ENCODE peak calls at places on chromosomes 5 and 9, in nine cellular contexts. One of them, this sample, is unnamed.

GRCh38 chr5:148906968-148907367 is 80.6 kb downstream of the ADRB2 start:
- DNase-seq in tibial artery: no peak
- DNase-seq in brain microvascular endothelial cell: no peak
- DNase-seq in body of pancreas: no peak
- DNase-seq in A549: no peak
- DNase-seq in mesenchymal stem cell: no peak
- DNase-seq in heart right ventricle: no peak
- DNase-seq in endodermal cell: no peak
- DNase-seq in dorsolateral prefrontal cortex: no peak
- DNase-seq in this sample: no peak

GRCh38 chr5:138789771-138790242 is 36.6 kb downstream of the CTNNA1 start:
- DNase-seq in endodermal cell: peak
- DNase-seq in tibial artery: no peak
- DNase-seq in heart right ventricle: no peak
- DNase-seq in body of pancreas: peak
- DNase-seq in A549: peak
- DNase-seq in dorsolateral prefrontal cortex: no peak
- DNase-seq in mesenchymal stem cell: peak
- DNase-seq in brain microvascular endothelial cell: peak
- DNase-seq in this sample: peak

GRCh38 chr5:91888810-91889209 is 505.7 kb upstream of the ARRDC3 start:
- DNase-seq in endodermal cell: no peak
- DNase-seq in dorsolateral prefrontal cortex: no peak
- DNase-seq in heart right ventricle: no peak
- DNase-seq in brain microvascular endothelial cell: no peak
- DNase-seq in tibial artery: no peak
- DNase-seq in body of pancreas: no peak
- DNase-seq in A549: no peak
- DNase-seq in mesenchymal stem cell: no peak
- DNase-seq in this sample: no peak

GRCh38 chr5:107215581-107215980 is 455.2 kb downstream of the EFNA5 start:
- DNase-seq in endodermal cell: no peak
- DNase-seq in brain microvascular endothelial cell: no peak
- DNase-seq in tibial artery: no peak
- DNase-seq in heart right ventricle: no peak
- DNase-seq in mesenchymal stem cell: no peak
- DNase-seq in A549: no peak
- DNase-seq in body of pancreas: no peak
- DNase-seq in dorsolateral prefrontal cortex: no peak
- DNase-seq in this sample: no peak

GRCh38 chr9:106456581-106456980 is 406.4 kb upstream of the ZNF462 start:
- DNase-seq in endodermal cell: no peak
- DNase-seq in brain microvascular endothelial cell: no peak
- DNase-seq in heart right ventricle: no peak
- DNase-seq in tibial artery: no peak
- DNase-seq in A549: no peak
- DNase-seq in dorsolateral prefrontal cortex: no peak
- DNase-seq in mesenchymal stem cell: no peak
- DNase-seq in body of pancreas: no peak
- DNase-seq in this sample: no peak

GRCh38 chr5:128736567-128736966 is 198.5 kb upstream of the FBN2 start:
- DNase-seq in mesenchymal stem cell: no peak
- DNase-seq in tibial artery: no peak
- DNase-seq in endodermal cell: no peak
- DNase-seq in body of pancreas: peak
- DNase-seq in heart right ventricle: no peak
- DNase-seq in brain microvascular endothelial cell: no peak
- DNase-seq in A549: no peak
- DNase-seq in dorsolateral prefrontal cortex: peak
- DNase-seq in this sample: no peak

GRCh38 chr5:129459485-129460120 is 495 bp upstream of the ADAMTS19 start:
- DNase-seq in tibial artery: no peak
- DNase-seq in heart right ventricle: no peak
- DNase-seq in dorsolateral prefrontal cortex: peak
- DNase-seq in mesenchymal stem cell: peak
- DNase-seq in brain microvascular endothelial cell: peak
- DNase-seq in body of pancreas: peak
- DNase-seq in A549: no peak
- DNase-seq in endodermal cell: peak
- DNase-seq in this sample: no peak

GRCh38 chr9:27412081-27412480 is 112.0 kb upstream of the IFNK start:
- DNase-seq in heart right ventricle: no peak
- DNase-seq in dorsolateral prefrontal cortex: no peak
- DNase-seq in brain microvascular endothelial cell: no peak
- DNase-seq in body of pancreas: no peak
- DNase-seq in tibial artery: no peak
- DNase-seq in endodermal cell: no peak
- DNase-seq in A549: no peak
- DNase-seq in mesenchymal stem cell: no peak
- DNase-seq in this sample: no peak

GRCh38 chr5:61332369-61332745 is 299 bp downstream of the ZSWIM6 start:
- DNase-seq in brain microvascular endothelial cell: no peak
- DNase-seq in mesenchymal stem cell: peak
- DNase-seq in heart right ventricle: peak
- DNase-seq in dorsolateral prefrontal cortex: peak
- DNase-seq in endodermal cell: no peak
- DNase-seq in A549: no peak
- DNase-seq in tibial artery: peak
- DNase-seq in body of pancreas: peak
- DNase-seq in this sample: peak

GRCh38 chr9:131406567-131407436 is 12.9 kb downstream of the PRRC2B start:
- DNase-seq in dorsolateral prefrontal cortex: no peak
- DNase-seq in mesenchymal stem cell: peak
- DNase-seq in heart right ventricle: no peak
- DNase-seq in body of pancreas: no peak
- DNase-seq in tibial artery: no peak
- DNase-seq in A549: no peak
- DNase-seq in endodermal cell: no peak
- DNase-seq in brain microvascular endothelial cell: no peak
- DNase-seq in this sample: no peak

GRCh38 chr5:88674262-88675158 is 208.5 kb downstream of the MEF2C start:
- DNase-seq in brain microvascular endothelial cell: no peak
- DNase-seq in heart right ventricle: no peak
- DNase-seq in tibial artery: no peak
- DNase-seq in A549: no peak
- DNase-seq in mesenchymal stem cell: no peak
- DNase-seq in body of pancreas: no peak
- DNase-seq in dorsolateral prefrontal cortex: peak
- DNase-seq in endodermal cell: peak
- DNase-seq in this sample: peak

GRCh38 chr9:130283514-130284248 is 18.1 kb downstream of the HMCN2 start:
- DNase-seq in heart right ventricle: no peak
- DNase-seq in tibial artery: no peak
- DNase-seq in brain microvascular endothelial cell: no peak
- DNase-seq in body of pancreas: peak
- DNase-seq in mesenchymal stem cell: no peak
- DNase-seq in dorsolateral prefrontal cortex: no peak
- DNase-seq in A549: no peak
- DNase-seq in endodermal cell: no peak
- DNase-seq in this sample: no peak
- H3K27ac ChIP-seq in heart right ventricle: no peak
- H3K27ac ChIP-seq in tibial artery: no peak
- H3K27ac ChIP-seq in brain microvascular endothelial cell: no peak
- H3K27ac ChIP-seq in body of pancreas: no peak
- H3K27ac ChIP-seq in mesenchymal stem cell: no peak
- H3K27ac ChIP-seq in dorsolateral prefrontal cortex: no peak
- H3K27ac ChIP-seq in A549: no peak
- H3K27ac ChIP-seq in endodermal cell: no peak
- H3K27ac ChIP-seq in this sample: no peak

GRCh38 chr9:137416006-137416562 is 6.9 kb downstream of the EXD3 start:
- DNase-seq in heart right ventricle: no peak
- DNase-seq in dorsolateral prefrontal cortex: no peak
- DNase-seq in A549: no peak
- DNase-seq in mesenchymal stem cell: no peak
- DNase-seq in tibial artery: no peak
- DNase-seq in endodermal cell: no peak
- DNase-seq in brain microvascular endothelial cell: no peak
- DNase-seq in body of pancreas: no peak
- DNase-seq in this sample: no peak

GRCh38 chr9:137415451-137415850 is 7.5 kb downstream of the EXD3 start:
- DNase-seq in tibial artery: no peak
- DNase-seq in endodermal cell: no peak
- DNase-seq in dorsolateral prefrontal cortex: no peak
- DNase-seq in body of pancreas: no peak
- DNase-seq in brain microvascular endothelial cell: no peak
- DNase-seq in A549: no peak
- DNase-seq in mesenchymal stem cell: no peak
- DNase-seq in heart right ventricle: no peak
- DNase-seq in this sample: no peak

GRCh38 chr9:137417161-137418021 is 5.6 kb downstream of the EXD3 start:
- DNase-seq in tibial artery: no peak
- DNase-seq in A549: no peak
- DNase-seq in heart right ventricle: no peak
- DNase-seq in dorsolateral prefrontal cortex: no peak
- DNase-seq in body of pancreas: no peak
- DNase-seq in endodermal cell: no peak
- DNase-seq in mesenchymal stem cell: no peak
- DNase-seq in brain microvascular endothelial cell: no peak
- DNase-seq in this sample: no peak

GRCh38 chr9:137412431-137412830 is 10.5 kb downstream of the EXD3 start:
- DNase-seq in tibial artery: no peak
- DNase-seq in body of pancreas: no peak
- DNase-seq in dorsolateral prefrontal cortex: no peak
- DNase-seq in brain microvascular endothelial cell: peak
- DNase-seq in mesenchymal stem cell: peak
- DNase-seq in endodermal cell: no peak
- DNase-seq in A549: no peak
- DNase-seq in heart right ventricle: no peak
- DNase-seq in this sample: no peak

GRCh38 chr9:137416563-137417151 is 6.3 kb downstream of the EXD3 start:
- DNase-seq in heart right ventricle: no peak
- DNase-seq in endodermal cell: no peak
- DNase-seq in tibial artery: no peak
- DNase-seq in body of pancreas: no peak
- DNase-seq in dorsolateral prefrontal cortex: no peak
- DNase-seq in mesenchymal stem cell: no peak
- DNase-seq in A549: no peak
- DNase-seq in brain microvascular endothelial cell: no peak
- DNase-seq in this sample: no peak
- H3K4me3 ChIP-seq in heart right ventricle: peak
- H3K4me3 ChIP-seq in endodermal cell: no peak
- H3K4me3 ChIP-seq in tibial artery: no peak
- H3K4me3 ChIP-seq in body of pancreas: no peak
- H3K4me3 ChIP-seq in dorsolateral prefrontal cortex: no peak
- H3K4me3 ChIP-seq in mesenchymal stem cell: no peak
- H3K4me3 ChIP-seq in A549: no peak
- H3K4me3 ChIP-seq in brain microvascular endothelial cell: no peak
- H3K4me3 ChIP-seq in this sample: no peak

GRCh38 chr5:5967945-5968344 is 410.4 kb downstream of the MED10 start:
- DNase-seq in tibial artery: no peak
- DNase-seq in heart right ventricle: no peak
- DNase-seq in endodermal cell: no peak
- DNase-seq in body of pancreas: no peak
- DNase-seq in mesenchymal stem cell: no peak
- DNase-seq in dorsolateral prefrontal cortex: no peak
- DNase-seq in A549: no peak
- DNase-seq in brain microvascular endothelial cell: no peak
- DNase-seq in this sample: no peak

GRCh38 chr5:5968981-5969380 is 409.4 kb downstream of the MED10 start:
- DNase-seq in mesenchymal stem cell: no peak
- DNase-seq in heart right ventricle: no peak
- DNase-seq in brain microvascular endothelial cell: no peak
- DNase-seq in dorsolateral prefrontal cortex: no peak
- DNase-seq in endodermal cell: no peak
- DNase-seq in tibial artery: no peak
- DNase-seq in body of pancreas: no peak
- DNase-seq in A549: no peak
- DNase-seq in this sample: no peak

GRCh38 chr5:5969942-5970483 is 408.3 kb downstream of the MED10 start:
- DNase-seq in dorsolateral prefrontal cortex: no peak
- DNase-seq in body of pancreas: no peak
- DNase-seq in endodermal cell: no peak
- DNase-seq in A549: no peak
- DNase-seq in tibial artery: no peak
- DNase-seq in brain microvascular endothelial cell: no peak
- DNase-seq in heart right ventricle: no peak
- DNase-seq in mesenchymal stem cell: no peak
- DNase-seq in this sample: no peak

GRCh38 chr5:5965132-5965531 is 413.2 kb downstream of the MED10 start:
- DNase-seq in tibial artery: no peak
- DNase-seq in endodermal cell: no peak
- DNase-seq in A549: no peak
- DNase-seq in dorsolateral prefrontal cortex: no peak
- DNase-seq in brain microvascular endothelial cell: no peak
- DNase-seq in heart right ventricle: no peak
- DNase-seq in body of pancreas: no peak
- DNase-seq in mesenchymal stem cell: no peak
- DNase-seq in this sample: no peak

DNA sequence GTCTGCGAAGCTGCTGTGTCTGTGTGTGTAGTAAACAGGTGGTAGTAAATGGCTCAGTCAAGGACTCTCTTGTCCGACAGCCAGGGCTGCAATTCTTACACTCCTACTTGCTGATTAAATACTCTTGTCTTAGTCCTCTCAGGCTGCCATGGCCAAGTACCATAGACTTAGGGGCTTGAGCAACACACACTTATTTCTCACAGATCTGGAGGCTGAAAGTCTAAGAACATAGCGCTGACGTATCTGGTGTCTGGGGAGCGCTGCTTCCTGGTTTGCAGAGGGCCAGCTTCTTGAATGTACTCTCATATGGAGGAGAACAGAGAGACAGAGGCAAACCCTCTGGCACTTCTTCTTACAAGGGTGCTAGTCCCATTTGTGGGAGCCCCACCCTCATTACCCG is 411.0 kb downstream of the MED10 start:
- DNase-seq in dorsolateral prefrontal cortex: no peak
- DNase-seq in body of pancreas: no peak
- DNase-seq in tibial artery: no peak
- DNase-seq in brain microvascular endothelial cell: no peak
- DNase-seq in mesenchymal stem cell: no peak
- DNase-seq in A549: no peak
- DNase-seq in endodermal cell: no peak
- DNase-seq in heart right ventricle: no peak
- DNase-seq in this sample: no peak
- H3K27ac ChIP-seq in dorsolateral prefrontal cortex: no peak
- H3K27ac ChIP-seq in body of pancreas: no peak
- H3K27ac ChIP-seq in tibial artery: no peak
- H3K27ac ChIP-seq in brain microvascular endothelial cell: no peak
- H3K27ac ChIP-seq in mesenchymal stem cell: no peak
- H3K27ac ChIP-seq in A549: no peak
- H3K27ac ChIP-seq in endodermal cell: no peak
- H3K27ac ChIP-seq in heart right ventricle: no peak
- H3K27ac ChIP-seq in this sample: no peak

GRCh38 chr5:65969539-65970393 is 43.4 kb downstream of the ERBIN start:
- DNase-seq in heart right ventricle: no peak
- DNase-seq in brain microvascular endothelial cell: no peak
- DNase-seq in dorsolateral prefrontal cortex: no peak
- DNase-seq in A549: no peak
- DNase-seq in body of pancreas: no peak
- DNase-seq in endodermal cell: no peak
- DNase-seq in tibial artery: no peak
- DNase-seq in mesenchymal stem cell: no peak
- DNase-seq in this sample: no peak

GRCh38 chr5:65967288-65968066 is 41.1 kb downstream of the ERBIN start:
- DNase-seq in endodermal cell: no peak
- DNase-seq in body of pancreas: peak
- DNase-seq in tibial artery: no peak
- DNase-seq in mesenchymal stem cell: no peak
- DNase-seq in brain microvascular endothelial cell: no peak
- DNase-seq in dorsolateral prefrontal cortex: no peak
- DNase-seq in A549: no peak
- DNase-seq in heart right ventricle: no peak
- DNase-seq in this sample: no peak

GRCh38 chr5:65971643-65972042 is 45.3 kb downstream of the ERBIN start:
- DNase-seq in tibial artery: no peak
- DNase-seq in A549: no peak
- DNase-seq in brain microvascular endothelial cell: no peak
- DNase-seq in endodermal cell: no peak
- DNase-seq in dorsolateral prefrontal cortex: no peak
- DNase-seq in heart right ventricle: no peak
- DNase-seq in body of pancreas: no peak
- DNase-seq in mesenchymal stem cell: no peak
- DNase-seq in this sample: no peak

GRCh38 chr5:65970481-65971367 is 44.3 kb downstream of the ERBIN start:
- DNase-seq in tibial artery: no peak
- DNase-seq in mesenchymal stem cell: no peak
- DNase-seq in heart right ventricle: no peak
- DNase-seq in endodermal cell: no peak
- DNase-seq in A549: no peak
- DNase-seq in body of pancreas: no peak
- DNase-seq in brain microvascular endothelial cell: no peak
- DNase-seq in dorsolateral prefrontal cortex: no peak
- DNase-seq in this sample: no peak
- H3K4me3 ChIP-seq in tibial artery: no peak
- H3K4me3 ChIP-seq in mesenchymal stem cell: no peak
- H3K4me3 ChIP-seq in heart right ventricle: no peak
- H3K4me3 ChIP-seq in endodermal cell: no peak
- H3K4me3 ChIP-seq in A549: no peak
- H3K4me3 ChIP-seq in body of pancreas: no peak
- H3K4me3 ChIP-seq in brain microvascular endothelial cell: no peak
- H3K4me3 ChIP-seq in dorsolateral prefrontal cortex: no peak
- H3K4me3 ChIP-seq in this sample: no peak